ENCODE peak calls at places on chromosomes 13 and 19, in four cellular contexts. One of them, this sample, is unnamed.

GRCh38 chr19:17555929-17556813 is 722 bp downstream of the COLGALT1 start:
- DNase-seq in A172: peak; percentile 65
- DNase-seq in activated CD8-positive, alpha-beta memory T cell treated with anti-CD3 and anti-CD28 coated beads for 4 hours: no peak
- DNase-seq in GM13976: peak; percentile 57
- DNase-seq in this sample: peak; percentile 44

GRCh38 chr19:38399537-38399936 is 3.4 kb upstream of the FAM98C start:
- DNase-seq in A172: no peak
- DNase-seq in activated CD8-positive, alpha-beta memory T cell treated with anti-CD3 and anti-CD28 coated beads for 4 hours: no peak
- DNase-seq in GM13976: no peak
- DNase-seq in this sample: no peak

GRCh38 chr19:17398902-17399527 is 5.0 kb upstream of the CCDC194 start:
- DNase-seq in A172: no peak
- DNase-seq in activated CD8-positive, alpha-beta memory T cell treated with anti-CD3 and anti-CD28 coated beads for 4 hours: no peak
- DNase-seq in GM13976: no peak
- DNase-seq in this sample: no peak

GRCh38 chr13:74250738-74251190 is 116.6 kb upstream of the KLF12 start:
- DNase-seq in A172: peak; percentile 46
- DNase-seq in activated CD8-positive, alpha-beta memory T cell treated with anti-CD3 and anti-CD28 coated beads for 4 hours: no peak
- DNase-seq in GM13976: no peak
- DNase-seq in this sample: no peak

GRCh38 chr19:13588953-13589833 is 82.9 kb upstream of the CACNA1A start:
- DNase-seq in A172: peak; percentile 60
- DNase-seq in activated CD8-positive, alpha-beta memory T cell treated with anti-CD3 and anti-CD28 coated beads for 4 hours: peak; percentile 53
- DNase-seq in GM13976: peak; percentile 87
- DNase-seq in this sample: peak; percentile 83

GRCh38 chr19:19170053-19170945 is at the start of gene MEF2B:
- DNase-seq in A172: no peak
- DNase-seq in activated CD8-positive, alpha-beta memory T cell treated with anti-CD3 and anti-CD28 coated beads for 4 hours: peak; percentile 39
- DNase-seq in GM13976: peak; percentile 97
- DNase-seq in this sample: no peak

GRCh38 chr19:2315818-2316353 is 7.9 kb upstream of the LINGO3 start:
- DNase-seq in A172: no peak
- DNase-seq in activated CD8-positive, alpha-beta memory T cell treated with anti-CD3 and anti-CD28 coated beads for 4 hours: no peak
- DNase-seq in GM13976: peak; percentile 77
- DNase-seq in this sample: peak; percentile 49

GRCh38 chr13:79794936-79795335 is 314.0 kb downstream of the NDFIP2 start:
- DNase-seq in A172: no peak
- DNase-seq in activated CD8-positive, alpha-beta memory T cell treated with anti-CD3 and anti-CD28 coated beads for 4 hours: no peak
- DNase-seq in GM13976: no peak
- DNase-seq in this sample: no peak

GRCh38 chr13:110907951-110908898 is 6.6 kb downstream of the ANKRD10 start:
- DNase-seq in A172: peak; percentile 94
- DNase-seq in activated CD8-positive, alpha-beta memory T cell treated with anti-CD3 and anti-CD28 coated beads for 4 hours: no peak
- DNase-seq in GM13976: no peak
- DNase-seq in this sample: no peak

GRCh38 chr13:80132741-80133601 is 208.0 kb downstream of the SPRY2 start:
- DNase-seq in A172: peak; percentile 52
- DNase-seq in activated CD8-positive, alpha-beta memory T cell treated with anti-CD3 and anti-CD28 coated beads for 4 hours: no peak
- DNase-seq in GM13976: no peak
- DNase-seq in this sample: peak; percentile 13

GRCh38 chr13:99859178-99860177 is 112.1 kb downstream of the ZIC5 start:
- DNase-seq in A172: no peak
- DNase-seq in activated CD8-positive, alpha-beta memory T cell treated with anti-CD3 and anti-CD28 coated beads for 4 hours: peak; percentile 12
- DNase-seq in GM13976: no peak
- DNase-seq in this sample: no peak

GRCh38 chr19:14325134-14325533 is 56.1 kb upstream of the ADGRE5 start:
- DNase-seq in A172: no peak
- DNase-seq in activated CD8-positive, alpha-beta memory T cell treated with anti-CD3 and anti-CD28 coated beads for 4 hours: no peak
- DNase-seq in GM13976: no peak
- DNase-seq in this sample: no peak

GRCh38 chr13:45339867-45340266 is 1.1 kb downstream of the TPT1 start:
- DNase-seq in A172: no peak
- DNase-seq in activated CD8-positive, alpha-beta memory T cell treated with anti-CD3 and anti-CD28 coated beads for 4 hours: no peak
- DNase-seq in GM13976: no peak
- DNase-seq in this sample: no peak

GRCh38 chr19:18427080-18427751 is 8.0 kb downstream of the SSBP4 start:
- DNase-seq in A172: no peak
- DNase-seq in activated CD8-positive, alpha-beta memory T cell treated with anti-CD3 and anti-CD28 coated beads for 4 hours: no peak
- DNase-seq in GM13976: no peak
- DNase-seq in this sample: no peak

GRCh38 chr19:51271015-51271600 is 20.2 kb downstream of the SIGLECL1 start:
- DNase-seq in A172: no peak
- DNase-seq in activated CD8-positive, alpha-beta memory T cell treated with anti-CD3 and anti-CD28 coated beads for 4 hours: no peak
- DNase-seq in GM13976: no peak
- DNase-seq in this sample: no peak

GRCh38 chr19:43623889-43624670 is 4.7 kb upstream of the ZNF428 start:
- DNase-seq in A172: no peak
- DNase-seq in activated CD8-positive, alpha-beta memory T cell treated with anti-CD3 and anti-CD28 coated beads for 4 hours: no peak
- DNase-seq in GM13976: no peak
- DNase-seq in this sample: no peak

GRCh38 chr13:94112731-94113130 is 366.8 kb downstream of the DCT start:
- DNase-seq in A172: no peak
- DNase-seq in activated CD8-positive, alpha-beta memory T cell treated with anti-CD3 and anti-CD28 coated beads for 4 hours: no peak
- DNase-seq in GM13976: no peak
- DNase-seq in this sample: no peak

GRCh38 chr13:90511903-90512302 is 835.6 kb upstream of the MIR17HG start:
- DNase-seq in A172: no peak
- DNase-seq in activated CD8-positive, alpha-beta memory T cell treated with anti-CD3 and anti-CD28 coated beads for 4 hours: no peak
- DNase-seq in GM13976: no peak
- DNase-seq in this sample: no peak

GRCh38 chr19:35533822-35534521 is 716 bp downstream of the GAPDHS start:
- DNase-seq in A172: no peak
- DNase-seq in activated CD8-positive, alpha-beta memory T cell treated with anti-CD3 and anti-CD28 coated beads for 4 hours: peak; percentile 14
- DNase-seq in GM13976: peak; percentile 63
- DNase-seq in this sample: no peak

GRCh38 chr19:55526216-55527196 is 10.4 kb downstream of the SBK2 start:
- DNase-seq in A172: peak; percentile 45
- DNase-seq in activated CD8-positive, alpha-beta memory T cell treated with anti-CD3 and anti-CD28 coated beads for 4 hours: no peak
- DNase-seq in GM13976: no peak
- DNase-seq in this sample: no peak

GRCh38 chr19:33438016-33438671 is 64.6 kb downstream of the CEBPG start:
- DNase-seq in A172: peak; percentile 49
- DNase-seq in activated CD8-positive, alpha-beta memory T cell treated with anti-CD3 and anti-CD28 coated beads for 4 hours: no peak
- DNase-seq in GM13976: no peak
- DNase-seq in this sample: no peak

GRCh38 chr13:104779311-104779710 is 1713.1 kb upstream of the SLC10A2 start:
- DNase-seq in A172: no peak
- DNase-seq in activated CD8-positive, alpha-beta memory T cell treated with anti-CD3 and anti-CD28 coated beads for 4 hours: no peak
- DNase-seq in GM13976: no peak
- DNase-seq in this sample: peak; percentile 6

GRCh38 chr13:97445504-97446187 is 11.7 kb downstream of the RAP2A start:
- DNase-seq in A172: no peak
- DNase-seq in activated CD8-positive, alpha-beta memory T cell treated with anti-CD3 and anti-CD28 coated beads for 4 hours: no peak
- DNase-seq in GM13976: no peak
- DNase-seq in this sample: no peak

GRCh38 chr19:41939861-41940442 is 11.7 kb upstream of the ERFL start:
- DNase-seq in A172: no peak
- DNase-seq in activated CD8-positive, alpha-beta memory T cell treated with anti-CD3 and anti-CD28 coated beads for 4 hours: no peak
- DNase-seq in GM13976: peak; percentile 88
- DNase-seq in this sample: peak; percentile 79

GRCh38 chr13:59680429-59681024 is 483.2 kb downstream of the DIAPH3 start:
- DNase-seq in A172: peak; percentile 8
- DNase-seq in activated CD8-positive, alpha-beta memory T cell treated with anti-CD3 and anti-CD28 coated beads for 4 hours: no peak
- DNase-seq in GM13976: peak; percentile 25
- DNase-seq in this sample: peak; percentile 1

GRCh38 chr13:26494591-26494990 is 62.9 kb upstream of the WASF3 start:
- DNase-seq in A172: no peak
- DNase-seq in activated CD8-positive, alpha-beta memory T cell treated with anti-CD3 and anti-CD28 coated beads for 4 hours: no peak
- DNase-seq in GM13976: no peak
- DNase-seq in this sample: no peak

GRCh38 chr13:95643814-95644598 is 500 bp downstream of the DZIP1 start:
- DNase-seq in A172: peak; percentile 13
- DNase-seq in activated CD8-positive, alpha-beta memory T cell treated with anti-CD3 and anti-CD28 coated beads for 4 hours: no peak
- DNase-seq in GM13976: no peak
- DNase-seq in this sample: peak; percentile 15

This sample was measured in HTR-8/SVneo.